ENCODE peak calls at places on chromosomes 7 and 10, in eight cellular contexts. Z is naive B cell; Q is AG10803; S is NCI-H1694; F is naive thymus-derived CD8-positive, alpha-beta T cell; H is NCI-H345; T is B cell; V is AG20443. A is an unnamed sample.

GRCh38 chr7:72538856-72539255 is 126.7 kb upstream of the CALN1 start:
- DNase-seq in Q (no peak), Z (no peak), S (no peak), T (no peak), H (no peak), F (no peak), V (no peak), A (no peak)

GRCh38 chr10:112977294-112977951 is 27.4 kb downstream of the TCF7L2 start:
- DNase-seq in Q (no peak), F (no peak), V (no peak), Z (no peak), H (no peak), S (no peak), T (no peak), A (no peak)

GRCh38 chr7:5237286-5237685 is 45.5 kb upstream of the SLC29A4 start:
- DNase-seq in H (no peak), Q (peak; percentile 52), V (peak; percentile 72), S (no peak), T (no peak), F (no peak), Z (no peak), A (peak; percentile 30)

GRCh38 chr10:42990016-42990720 is 86.7 kb upstream of the RET start:
- DNase-seq in F (no peak), Q (no peak), S (no peak), T (no peak), V (no peak), H (no peak), Z (no peak), A (no peak)

GRCh38 chr10:36301539-36301938 is 659.4 kb upstream of the FZD8 start:
- DNase-seq in V (no peak), S (no peak), T (no peak), F (no peak), Q (no peak), Z (no peak), H (no peak), A (no peak)

GRCh38 chr7:121032645-121033460 is 44.3 kb downstream of the CPED1 start:
- DNase-seq in T (no peak), Z (no peak), H (no peak), S (no peak), V (no peak), Q (peak; percentile 25), F (no peak), A (no peak)

GRCh38 chr10:76336213-76336963 is 905.0 kb downstream of the LRMDA start:
- DNase-seq in Z (no peak), T (no peak), S (no peak), F (no peak), H (no peak), Q (no peak), V (no peak), A (no peak)

GRCh38 chr10:17675638-17676037 is 31.7 kb downstream of the STAM start:
- DNase-seq in Q (no peak), S (no peak), T (no peak), V (no peak), Z (no peak), H (no peak), F (no peak), A (peak; percentile 36)